ENCODE peak calls at places on chromosome 20, in six cellular contexts. One of them, this sample, is unnamed.

GRCh38 chr20:17343631-17344447 is 117.0 kb downstream of the PCSK2 start:
- DNase-seq in fibroblast of lung: peak
- DNase-seq in CD8-positive, alpha-beta T cell: no peak
- DNase-seq in kidney epithelial cell: no peak
- DNase-seq in GM23338: no peak
- DNase-seq in body of pancreas: no peak
- DNase-seq in this sample: no peak

GRCh38 chr20:572752-573151 is 29.2 kb upstream of the CSNK2A1 start:
- DNase-seq in fibroblast of lung: no peak
- DNase-seq in CD8-positive, alpha-beta T cell: no peak
- DNase-seq in kidney epithelial cell: no peak
- DNase-seq in GM23338: no peak
- DNase-seq in body of pancreas: no peak
- DNase-seq in this sample: no peak

GRCh38 chr20:3874194-3874824 is 14.9 kb upstream of the PANK2 start:
- DNase-seq in fibroblast of lung: peak
- DNase-seq in CD8-positive, alpha-beta T cell: no peak
- DNase-seq in kidney epithelial cell: no peak
- DNase-seq in GM23338: no peak
- DNase-seq in body of pancreas: no peak
- DNase-seq in this sample: no peak

GRCh38 chr20:63265891-63266515 is 6.6 kb upstream of the ARFGAP1 start:
- DNase-seq in fibroblast of lung: peak
- DNase-seq in CD8-positive, alpha-beta T cell: no peak
- DNase-seq in kidney epithelial cell: no peak
- DNase-seq in GM23338: no peak
- DNase-seq in body of pancreas: no peak
- DNase-seq in this sample: no peak

GRCh38 chr20:3712279-3712873 is at the start of gene SIGLEC1:
- DNase-seq in fibroblast of lung: no peak
- DNase-seq in CD8-positive, alpha-beta T cell: no peak
- DNase-seq in kidney epithelial cell: no peak
- DNase-seq in GM23338: no peak
- DNase-seq in body of pancreas: no peak
- DNase-seq in this sample: no peak

GRCh38 chr20:10040070-10040970 is 5.5 kb downstream of the ANKEF1 start:
- DNase-seq in fibroblast of lung: peak
- DNase-seq in CD8-positive, alpha-beta T cell: no peak
- DNase-seq in kidney epithelial cell: no peak
- DNase-seq in GM23338: no peak
- DNase-seq in body of pancreas: no peak
- DNase-seq in this sample: peak

GRCh38 chr20:8414611-8415274 is 282.7 kb downstream of the PLCB1 start:
- DNase-seq in fibroblast of lung: peak
- DNase-seq in CD8-positive, alpha-beta T cell: no peak
- DNase-seq in kidney epithelial cell: peak
- DNase-seq in GM23338: no peak
- DNase-seq in body of pancreas: no peak
- DNase-seq in this sample: peak

GRCh38 chr20:18712116-18712515 is 101.5 kb upstream of the SCP2D1 start:
- DNase-seq in fibroblast of lung: no peak
- DNase-seq in CD8-positive, alpha-beta T cell: no peak
- DNase-seq in kidney epithelial cell: no peak
- DNase-seq in GM23338: no peak
- DNase-seq in body of pancreas: no peak
- DNase-seq in this sample: no peak

GRCh38 chr20:19975901-19976300 is 41.3 kb upstream of the NAA20 start:
- DNase-seq in fibroblast of lung: peak
- DNase-seq in CD8-positive, alpha-beta T cell: no peak
- DNase-seq in kidney epithelial cell: no peak
- DNase-seq in GM23338: no peak
- DNase-seq in body of pancreas: peak
- DNase-seq in this sample: peak

GRCh38 chr20:58160451-58161051 is 67.9 kb downstream of the ANKRD60 start:
- DNase-seq in fibroblast of lung: peak
- DNase-seq in CD8-positive, alpha-beta T cell: no peak
- DNase-seq in kidney epithelial cell: no peak
- DNase-seq in GM23338: no peak
- DNase-seq in body of pancreas: no peak
- DNase-seq in this sample: peak

GRCh38 chr20:58458342-58459057 is 56.7 kb downstream of the APCDD1L start:
- DNase-seq in fibroblast of lung: peak
- DNase-seq in CD8-positive, alpha-beta T cell: no peak
- DNase-seq in kidney epithelial cell: no peak
- DNase-seq in GM23338: no peak
- DNase-seq in body of pancreas: no peak
- DNase-seq in this sample: peak

GRCh38 chr20:34328928-34329677 is 25.9 kb upstream of the AHCY start:
- DNase-seq in fibroblast of lung: peak
- DNase-seq in CD8-positive, alpha-beta T cell: no peak
- DNase-seq in kidney epithelial cell: no peak
- DNase-seq in GM23338: no peak
- DNase-seq in body of pancreas: no peak
- DNase-seq in this sample: no peak

GRCh38 chr20:57276221-57276620 is 9.8 kb upstream of the BMP7 start:
- DNase-seq in fibroblast of lung: no peak
- DNase-seq in CD8-positive, alpha-beta T cell: no peak
- DNase-seq in kidney epithelial cell: no peak
- DNase-seq in GM23338: no peak
- DNase-seq in body of pancreas: no peak
- DNase-seq in this sample: no peak

GRCh38 chr20:58566981-58567380 is 51.8 kb upstream of the APCDD1L start:
- DNase-seq in fibroblast of lung: no peak
- DNase-seq in CD8-positive, alpha-beta T cell: no peak
- DNase-seq in kidney epithelial cell: no peak
- DNase-seq in GM23338: no peak
- DNase-seq in body of pancreas: no peak
- DNase-seq in this sample: no peak

GRCh38 chr20:20204326-20204725 is 152.0 kb downstream of the CFAP61 start:
- DNase-seq in fibroblast of lung: no peak
- DNase-seq in CD8-positive, alpha-beta T cell: no peak
- DNase-seq in kidney epithelial cell: no peak
- DNase-seq in GM23338: no peak
- DNase-seq in body of pancreas: no peak
- DNase-seq in this sample: no peak

GRCh38 chr20:33993800-33994623 is at the start of gene RALY:
- DNase-seq in fibroblast of lung: peak
- DNase-seq in CD8-positive, alpha-beta T cell: peak
- DNase-seq in kidney epithelial cell: peak
- DNase-seq in GM23338: peak
- DNase-seq in body of pancreas: peak
- DNase-seq in this sample: peak

GRCh38 chr20:61140576-61140975 is 111.5 kb upstream of the CDH4 start:
- DNase-seq in fibroblast of lung: no peak
- DNase-seq in CD8-positive, alpha-beta T cell: no peak
- DNase-seq in kidney epithelial cell: no peak
- DNase-seq in GM23338: no peak
- DNase-seq in body of pancreas: no peak
- DNase-seq in this sample: no peak

GRCh38 chr20:49372095-49372734 is 94.4 kb upstream of the ZNFX1 start:
- DNase-seq in fibroblast of lung: no peak
- DNase-seq in CD8-positive, alpha-beta T cell: no peak
- DNase-seq in kidney epithelial cell: no peak
- DNase-seq in GM23338: no peak
- DNase-seq in body of pancreas: no peak
- DNase-seq in this sample: peak

GRCh38 chr20:38136421-38137245 is 28.4 kb downstream of the TGM2 start:
- DNase-seq in fibroblast of lung: no peak
- DNase-seq in CD8-positive, alpha-beta T cell: no peak
- DNase-seq in kidney epithelial cell: no peak
- DNase-seq in GM23338: no peak
- DNase-seq in body of pancreas: no peak
- DNase-seq in this sample: no peak

GRCh38 chr20:11207749-11208502 is 534.1 kb upstream of the JAG1 start:
- DNase-seq in fibroblast of lung: peak
- DNase-seq in CD8-positive, alpha-beta T cell: no peak
- DNase-seq in kidney epithelial cell: peak
- DNase-seq in GM23338: no peak
- DNase-seq in body of pancreas: peak
- DNase-seq in this sample: peak

GRCh38 chr20:14208956-14209355 is 128.5 kb downstream of the FLRT3 start:
- DNase-seq in fibroblast of lung: no peak
- DNase-seq in CD8-positive, alpha-beta T cell: no peak
- DNase-seq in kidney epithelial cell: no peak
- DNase-seq in GM23338: no peak
- DNase-seq in body of pancreas: no peak
- DNase-seq in this sample: no peak

GRCh38 chr20:25146976-25147375 is 48.5 kb upstream of the ENTPD6 start:
- DNase-seq in fibroblast of lung: no peak
- DNase-seq in CD8-positive, alpha-beta T cell: no peak
- DNase-seq in kidney epithelial cell: no peak
- DNase-seq in GM23338: no peak
- DNase-seq in body of pancreas: no peak
- DNase-seq in this sample: no peak

GRCh38 chr20:25148982-25149846 is 46.3 kb upstream of the ENTPD6 start:
- DNase-seq in fibroblast of lung: no peak
- DNase-seq in CD8-positive, alpha-beta T cell: no peak
- DNase-seq in kidney epithelial cell: no peak
- DNase-seq in GM23338: no peak
- DNase-seq in body of pancreas: no peak
- DNase-seq in this sample: no peak

GRCh38 chr20:25147716-25148115 is 47.8 kb upstream of the ENTPD6 start:
- DNase-seq in fibroblast of lung: no peak
- DNase-seq in CD8-positive, alpha-beta T cell: no peak
- DNase-seq in kidney epithelial cell: no peak
- DNase-seq in GM23338: peak
- DNase-seq in body of pancreas: no peak
- DNase-seq in this sample: no peak

GRCh38 chr20:25149986-25150385 is 45.5 kb upstream of the ENTPD6 start:
- DNase-seq in fibroblast of lung: peak
- DNase-seq in CD8-positive, alpha-beta T cell: no peak
- DNase-seq in kidney epithelial cell: no peak
- DNase-seq in GM23338: no peak
- DNase-seq in body of pancreas: no peak
- DNase-seq in this sample: no peak

DNA sequence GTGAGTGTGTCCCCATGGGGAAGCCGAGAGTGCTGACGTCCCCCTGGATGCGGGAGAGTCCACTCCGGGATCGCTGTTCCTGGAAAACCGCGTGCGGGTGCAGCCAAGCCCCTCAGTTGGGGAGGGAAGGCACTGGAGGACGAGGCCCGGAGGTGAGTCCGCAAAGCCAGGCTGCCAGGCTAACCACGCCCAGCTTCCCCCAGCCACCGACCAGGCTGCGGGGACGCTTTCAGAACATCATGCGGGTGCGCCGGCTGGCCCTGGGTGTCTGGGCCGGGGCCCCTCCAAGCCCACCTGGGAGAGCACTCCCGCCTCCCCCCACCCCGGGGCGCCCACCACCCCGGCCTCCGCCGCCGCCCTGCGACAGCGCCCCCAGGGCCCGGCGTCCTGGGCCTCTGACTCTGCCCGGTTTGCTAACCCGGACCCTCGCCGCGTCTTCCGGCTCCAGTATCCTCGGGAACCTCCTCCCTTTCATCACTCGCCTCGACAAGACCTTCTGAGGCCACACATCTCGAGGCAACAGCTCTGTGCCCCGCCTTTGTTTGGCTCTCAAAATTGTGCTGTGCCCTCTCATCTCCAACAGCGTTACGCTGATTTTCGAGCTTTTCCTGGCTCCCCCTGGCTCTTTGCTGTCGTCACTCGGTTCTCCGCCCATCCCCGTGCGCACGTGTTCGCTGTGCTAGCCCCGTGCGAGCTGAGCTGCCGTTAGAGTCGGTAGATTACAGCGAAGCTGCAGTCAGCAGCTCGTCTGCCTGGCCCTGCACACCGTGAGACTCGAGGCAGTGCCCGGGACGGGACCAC is 47.1 kb upstream of the ENTPD6 start:
- DNase-seq in fibroblast of lung: peak
- DNase-seq in CD8-positive, alpha-beta T cell: peak
- DNase-seq in kidney epithelial cell: no peak
- DNase-seq in GM23338: peak
- DNase-seq in body of pancreas: peak
- DNase-seq in this sample: peak
- H3K4me3 ChIP-seq in fibroblast of lung: no peak
- H3K4me3 ChIP-seq in CD8-positive, alpha-beta T cell: peak
- H3K4me3 ChIP-seq in kidney epithelial cell: peak
- H3K4me3 ChIP-seq in GM23338: peak
- H3K4me3 ChIP-seq in body of pancreas: no peak
- H3K4me3 ChIP-seq in this sample: peak

DNA sequence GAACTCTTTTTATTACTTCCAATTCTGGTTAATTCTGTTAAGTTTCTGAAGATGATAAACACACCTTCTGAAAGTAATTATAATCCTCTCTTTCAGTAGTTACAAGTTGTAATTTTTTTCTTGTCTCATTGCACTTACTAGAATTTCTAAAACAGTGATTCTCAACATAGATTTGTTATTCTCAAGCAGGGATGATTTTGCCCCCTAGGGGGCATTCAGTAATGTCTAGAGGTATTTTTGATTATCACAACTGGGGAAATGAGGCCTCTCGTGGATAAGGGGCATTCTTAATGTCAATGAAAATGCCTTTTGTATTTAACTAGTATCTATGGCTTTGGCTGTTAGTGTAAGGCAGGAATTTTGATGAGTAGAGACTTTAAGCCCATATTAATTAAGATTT is 39.4 kb upstream of the MAFB start:
- DNase-seq in fibroblast of lung: no peak
- DNase-seq in CD8-positive, alpha-beta T cell: no peak
- DNase-seq in kidney epithelial cell: no peak
- DNase-seq in GM23338: no peak
- DNase-seq in body of pancreas: no peak
- DNase-seq in this sample: no peak
- TF ChIP-seq CTCF in fibroblast of lung: no peak
- TF ChIP-seq CTCF in CD8-positive, alpha-beta T cell: no peak
- TF ChIP-seq CTCF in kidney epithelial cell: peak
- TF ChIP-seq CTCF in GM23338: peak
- TF ChIP-seq CTCF in body of pancreas: no peak
- TF ChIP-seq CTCF in this sample: no peak

GRCh38 chr20:5650191-5650691 is 100.0 kb upstream of the SHLD1 start:
- DNase-seq in fibroblast of lung: no peak
- DNase-seq in CD8-positive, alpha-beta T cell: no peak
- DNase-seq in kidney epithelial cell: no peak
- DNase-seq in GM23338: no peak
- DNase-seq in body of pancreas: no peak
- DNase-seq in this sample: no peak

GRCh38 chr20:5657190-5657872 is 92.9 kb upstream of the SHLD1 start:
- DNase-seq in fibroblast of lung: peak
- DNase-seq in CD8-positive, alpha-beta T cell: no peak
- DNase-seq in kidney epithelial cell: peak
- DNase-seq in GM23338: no peak
- DNase-seq in body of pancreas: peak
- DNase-seq in this sample: peak

GRCh38 chr20:5656136-5656535 is 94.1 kb upstream of the SHLD1 start:
- DNase-seq in fibroblast of lung: no peak
- DNase-seq in CD8-positive, alpha-beta T cell: no peak
- DNase-seq in kidney epithelial cell: no peak
- DNase-seq in GM23338: no peak
- DNase-seq in body of pancreas: no peak
- DNase-seq in this sample: no peak

GRCh38 chr20:5654557-5654956 is 95.6 kb upstream of the SHLD1 start:
- DNase-seq in fibroblast of lung: peak
- DNase-seq in CD8-positive, alpha-beta T cell: no peak
- DNase-seq in kidney epithelial cell: peak
- DNase-seq in GM23338: no peak
- DNase-seq in body of pancreas: no peak
- DNase-seq in this sample: peak

GRCh38 chr20:5652626-5653573 is 97.3 kb upstream of the SHLD1 start:
- DNase-seq in fibroblast of lung: peak
- DNase-seq in CD8-positive, alpha-beta T cell: no peak
- DNase-seq in kidney epithelial cell: no peak
- DNase-seq in GM23338: no peak
- DNase-seq in body of pancreas: no peak
- DNase-seq in this sample: peak
- H3K4me3 ChIP-seq in fibroblast of lung: no peak
- H3K4me3 ChIP-seq in CD8-positive, alpha-beta T cell: no peak
- H3K4me3 ChIP-seq in kidney epithelial cell: no peak
- H3K4me3 ChIP-seq in GM23338: no peak
- H3K4me3 ChIP-seq in body of pancreas: no peak
- H3K4me3 ChIP-seq in this sample: no peak

GRCh38 chr20:25623736-25624499 is at the start of gene NANP:
- DNase-seq in fibroblast of lung: peak
- DNase-seq in CD8-positive, alpha-beta T cell: peak
- DNase-seq in kidney epithelial cell: peak
- DNase-seq in GM23338: peak
- DNase-seq in body of pancreas: peak
- DNase-seq in this sample: peak
- TF ChIP-seq CTCF in fibroblast of lung: no peak
- TF ChIP-seq CTCF in CD8-positive, alpha-beta T cell: no peak
- TF ChIP-seq CTCF in kidney epithelial cell: no peak
- TF ChIP-seq CTCF in GM23338: no peak
- TF ChIP-seq CTCF in body of pancreas: no peak
- TF ChIP-seq CTCF in this sample: no peak

This sample was measured in epithelial cell of esophagus.